ENCODE peak calls at places on chromosome 22, in six cellular contexts. One of them, this sample, is unnamed.

GRCh38 chr22:22050141-22050775 is 67.7 kb upstream of the TOP3B start:
- DNase-seq in CD8-positive, alpha-beta memory T cell: no peak
- DNase-seq in hypothalamus: no peak
- DNase-seq in Ammon's horn: no peak
- DNase-seq in stimulated activated CD8-positive, alpha-beta memory T cell treated with anti-CD3 and anti-CD28 coated beads, Interleukin-15, amount 100 ng/mL, for 1 hour: no peak
- DNase-seq in PC-3: no peak
- DNase-seq in this sample: no peak

GRCh38 chr22:24090581-24090980 is 79.5 kb downstream of the CABIN1 start:
- DNase-seq in Ammon's horn: no peak
- DNase-seq in PC-3: no peak
- DNase-seq in CD8-positive, alpha-beta memory T cell: no peak
- DNase-seq in stimulated activated CD8-positive, alpha-beta memory T cell treated with anti-CD3 and anti-CD28 coated beads, Interleukin-15, amount 100 ng/mL, for 1 hour: no peak
- DNase-seq in hypothalamus: no peak
- DNase-seq in this sample: no peak

GRCh38 chr22:21755855-21756284 is 20.3 kb upstream of the YPEL1 start:
- DNase-seq in Ammon's horn: no peak
- DNase-seq in CD8-positive, alpha-beta memory T cell: no peak
- DNase-seq in hypothalamus: no peak
- DNase-seq in PC-3: peak
- DNase-seq in stimulated activated CD8-positive, alpha-beta memory T cell treated with anti-CD3 and anti-CD28 coated beads, Interleukin-15, amount 100 ng/mL, for 1 hour: no peak
- DNase-seq in this sample: no peak

GRCh38 chr22:34761111-34761510 is 304.8 kb upstream of the ISX start:
- DNase-seq in hypothalamus: no peak
- DNase-seq in stimulated activated CD8-positive, alpha-beta memory T cell treated with anti-CD3 and anti-CD28 coated beads, Interleukin-15, amount 100 ng/mL, for 1 hour: no peak
- DNase-seq in Ammon's horn: no peak
- DNase-seq in CD8-positive, alpha-beta memory T cell: no peak
- DNase-seq in PC-3: no peak
- DNase-seq in this sample: no peak

GRCh38 chr22:26610072-26610958 is 7.5 kb downstream of the CRYBB1 start:
- DNase-seq in Ammon's horn: peak
- DNase-seq in CD8-positive, alpha-beta memory T cell: no peak
- DNase-seq in PC-3: peak
- DNase-seq in stimulated activated CD8-positive, alpha-beta memory T cell treated with anti-CD3 and anti-CD28 coated beads, Interleukin-15, amount 100 ng/mL, for 1 hour: no peak
- DNase-seq in hypothalamus: no peak
- DNase-seq in this sample: no peak

GRCh38 chr22:46537946-46538815 is 761 bp upstream of the CELSR1 start:
- DNase-seq in Ammon's horn: no peak
- DNase-seq in stimulated activated CD8-positive, alpha-beta memory T cell treated with anti-CD3 and anti-CD28 coated beads, Interleukin-15, amount 100 ng/mL, for 1 hour: no peak
- DNase-seq in hypothalamus: no peak
- DNase-seq in PC-3: peak
- DNase-seq in CD8-positive, alpha-beta memory T cell: no peak
- DNase-seq in this sample: no peak

GRCh38 chr22:28179392-28179791 is 260.3 kb upstream of the PITPNB start:
- DNase-seq in Ammon's horn: no peak
- DNase-seq in stimulated activated CD8-positive, alpha-beta memory T cell treated with anti-CD3 and anti-CD28 coated beads, Interleukin-15, amount 100 ng/mL, for 1 hour: no peak
- DNase-seq in PC-3: no peak
- DNase-seq in CD8-positive, alpha-beta memory T cell: no peak
- DNase-seq in hypothalamus: no peak
- DNase-seq in this sample: no peak

GRCh38 chr22:45322873-45323525 is 13.3 kb downstream of the FAM118A start:
- DNase-seq in CD8-positive, alpha-beta memory T cell: no peak
- DNase-seq in stimulated activated CD8-positive, alpha-beta memory T cell treated with anti-CD3 and anti-CD28 coated beads, Interleukin-15, amount 100 ng/mL, for 1 hour: no peak
- DNase-seq in hypothalamus: no peak
- DNase-seq in PC-3: no peak
- DNase-seq in Ammon's horn: no peak
- DNase-seq in this sample: no peak

GRCh38 chr22:48979482-48979881 is 848.2 kb downstream of the BRD1 start:
- DNase-seq in Ammon's horn: no peak
- DNase-seq in PC-3: no peak
- DNase-seq in hypothalamus: no peak
- DNase-seq in CD8-positive, alpha-beta memory T cell: no peak
- DNase-seq in stimulated activated CD8-positive, alpha-beta memory T cell treated with anti-CD3 and anti-CD28 coated beads, Interleukin-15, amount 100 ng/mL, for 1 hour: no peak
- DNase-seq in this sample: no peak

GRCh38 chr22:49855491-49855911 is 1.9 kb downstream of the ZBED4 start:
- DNase-seq in hypothalamus: no peak
- DNase-seq in stimulated activated CD8-positive, alpha-beta memory T cell treated with anti-CD3 and anti-CD28 coated beads, Interleukin-15, amount 100 ng/mL, for 1 hour: no peak
- DNase-seq in Ammon's horn: no peak
- DNase-seq in PC-3: peak
- DNase-seq in CD8-positive, alpha-beta memory T cell: no peak
- DNase-seq in this sample: no peak